ENCODE peak calls at places on chromosomes 2 and 18, in four cellular contexts. One of them, this sample, is unnamed.

GRCh38 chr2:47250576-47251403 is 95.7 kb upstream of the STPG4 start:
- DNase-seq in GM12865: no peak
- DNase-seq in keratinocyte: no peak
- DNase-seq in AG10803: no peak
- DNase-seq in this sample: no peak

GRCh38 chr2:167471734-167472133 is 583.5 kb downstream of the XIRP2 start:
- DNase-seq in GM12865: peak
- DNase-seq in keratinocyte: no peak
- DNase-seq in AG10803: no peak
- DNase-seq in this sample: no peak

GRCh38 chr2:138994502-138994901 is 214.3 kb upstream of the NXPH2 start:
- DNase-seq in GM12865: no peak
- DNase-seq in keratinocyte: no peak
- DNase-seq in AG10803: no peak
- DNase-seq in this sample: no peak

GRCh38 chr2:235044501-235045271 is 92.9 kb downstream of the SH3BP4 start:
- DNase-seq in GM12865: no peak
- DNase-seq in keratinocyte: no peak
- DNase-seq in AG10803: no peak
- DNase-seq in this sample: no peak

GRCh38 chr2:168816369-168816768 is 13.9 kb downstream of the NOSTRIN start:
- DNase-seq in GM12865: no peak
- DNase-seq in keratinocyte: no peak
- DNase-seq in AG10803: peak
- DNase-seq in this sample: no peak

GRCh38 chr18:7957297-7957696 is 390.2 kb downstream of the PTPRM start:
- DNase-seq in GM12865: no peak
- DNase-seq in keratinocyte: no peak
- DNase-seq in AG10803: no peak
- DNase-seq in this sample: no peak

GRCh38 chr2:123768233-123768632 is 256.9 kb upstream of the CNTNAP5 start:
- DNase-seq in GM12865: no peak
- DNase-seq in keratinocyte: no peak
- DNase-seq in AG10803: no peak
- DNase-seq in this sample: no peak

GRCh38 chr2:30276455-30276911 is 45.1 kb downstream of the LBH start:
- DNase-seq in GM12865: peak
- DNase-seq in keratinocyte: no peak
- DNase-seq in AG10803: peak
- DNase-seq in this sample: no peak

GRCh38 chr2:230953843-230954242 is 28.8 kb upstream of the GPR55 start:
- DNase-seq in GM12865: peak
- DNase-seq in keratinocyte: no peak
- DNase-seq in AG10803: no peak
- DNase-seq in this sample: no peak

GRCh38 chr18:36322408-36322728 is 24.9 kb downstream of the FHOD3 start:
- DNase-seq in GM12865: no peak
- DNase-seq in keratinocyte: no peak
- DNase-seq in AG10803: no peak
- DNase-seq in this sample: no peak

GRCh38 chr2:75632813-75633212 is 13.8 kb upstream of the MRPL19 start:
- DNase-seq in GM12865: no peak
- DNase-seq in keratinocyte: no peak
- DNase-seq in AG10803: no peak
- DNase-seq in this sample: no peak

GRCh38 chr18:46591821-46592391 is 65.1 kb downstream of the LOXHD1 start:
- DNase-seq in GM12865: no peak
- DNase-seq in keratinocyte: no peak
- DNase-seq in AG10803: no peak
- DNase-seq in this sample: no peak

GRCh38 chr18:57859314-57859713 is 56.2 kb upstream of the ATP8B1 start:
- DNase-seq in GM12865: peak
- DNase-seq in keratinocyte: no peak
- DNase-seq in AG10803: no peak
- DNase-seq in this sample: no peak
- TF ChIP-seq CTCF in GM12865: peak
- TF ChIP-seq CTCF in keratinocyte: peak
- TF ChIP-seq CTCF in AG10803: peak
- TF ChIP-seq CTCF in this sample: peak

GRCh38 chr2:239348563-239349447 is 52.0 kb downstream of the HDAC4 start:
- DNase-seq in GM12865: no peak
- DNase-seq in keratinocyte: no peak
- DNase-seq in AG10803: no peak
- DNase-seq in this sample: peak
- H3K4me3 ChIP-seq in GM12865: no peak
- H3K4me3 ChIP-seq in keratinocyte: no peak
- H3K4me3 ChIP-seq in AG10803: no peak
- H3K4me3 ChIP-seq in this sample: no peak

DNA sequence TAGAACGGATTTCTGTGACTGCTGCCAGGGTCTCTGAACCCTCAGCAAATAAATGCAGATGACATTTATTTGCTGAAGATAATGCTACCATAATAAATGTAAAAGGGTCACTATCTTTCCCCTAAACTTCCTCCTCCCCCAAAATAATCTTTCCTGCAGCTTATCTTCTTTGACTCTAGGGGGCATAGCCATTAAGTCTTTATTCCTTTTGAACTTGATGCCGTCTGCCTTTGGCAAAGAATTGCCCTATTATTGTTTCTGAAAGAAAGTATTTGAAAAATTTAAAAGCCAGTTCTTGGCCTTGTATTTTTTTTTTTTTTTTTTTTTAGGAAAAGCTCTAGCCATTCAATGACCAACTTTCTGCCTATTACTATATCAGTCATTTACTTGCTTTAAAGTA is 63.5 kb upstream of the ACSL3 start:
- DNase-seq in GM12865: no peak
- DNase-seq in keratinocyte: no peak
- DNase-seq in AG10803: peak
- DNase-seq in this sample: no peak
- TF ChIP-seq CTCF in GM12865: peak
- TF ChIP-seq CTCF in keratinocyte: no peak
- TF ChIP-seq CTCF in AG10803: peak
- TF ChIP-seq CTCF in this sample: peak

GRCh38 chr2:45170976-45171514 is 161.8 kb upstream of the SIX2 start:
- DNase-seq in GM12865: no peak
- DNase-seq in keratinocyte: no peak
- DNase-seq in AG10803: no peak
- DNase-seq in this sample: no peak

GRCh38 chr2:45169339-45170190 is 160.3 kb upstream of the SIX2 start:
- DNase-seq in GM12865: no peak
- DNase-seq in keratinocyte: no peak
- DNase-seq in AG10803: no peak
- DNase-seq in this sample: peak

GRCh38 chr2:45168731-45169338 is 159.6 kb upstream of the SIX2 start:
- DNase-seq in GM12865: no peak
- DNase-seq in keratinocyte: no peak
- DNase-seq in AG10803: no peak
- DNase-seq in this sample: peak

GRCh38 chr2:45167885-45168284 is 158.6 kb upstream of the SIX2 start:
- DNase-seq in GM12865: no peak
- DNase-seq in keratinocyte: no peak
- DNase-seq in AG10803: no peak
- DNase-seq in this sample: no peak

DNA sequence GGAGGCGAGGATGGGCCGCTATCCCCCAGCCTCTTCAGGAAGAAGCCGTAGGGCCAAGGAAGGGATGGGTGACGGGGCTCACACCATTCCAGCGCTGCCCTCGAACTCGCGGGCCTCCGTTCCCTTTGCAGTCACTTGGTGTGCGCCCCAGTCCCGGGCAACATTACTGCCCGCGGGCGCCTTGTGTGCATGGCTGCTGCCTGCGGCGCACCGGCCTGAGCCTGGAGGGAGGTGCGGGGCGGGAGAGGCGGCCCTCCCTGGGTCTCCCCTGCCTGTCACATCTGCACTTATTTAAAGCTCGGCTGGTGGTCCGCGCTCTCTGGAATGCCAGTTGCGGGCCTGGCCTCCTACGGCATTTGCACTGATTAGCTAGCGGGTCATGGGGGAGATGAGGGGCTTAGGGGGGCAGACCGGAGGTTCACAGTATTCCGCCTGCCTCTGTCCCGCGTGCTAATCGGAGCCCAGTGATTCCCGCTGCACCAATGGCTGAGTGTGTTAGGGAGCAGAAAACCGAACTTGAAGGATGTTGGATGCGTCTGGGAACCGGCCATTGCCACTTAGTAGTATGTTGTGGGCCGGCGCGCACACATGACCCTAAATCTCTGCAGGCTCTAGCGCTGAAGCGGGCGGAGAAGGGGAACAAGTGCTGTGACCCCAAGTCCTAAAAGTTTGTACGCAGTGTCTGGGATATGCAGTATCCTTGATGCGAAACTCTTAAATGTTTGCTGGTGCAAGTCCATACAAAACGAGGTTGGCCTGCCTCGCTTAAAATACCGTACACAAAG is 161.1 kb upstream of the SIX2 start:
- DNase-seq in GM12865: no peak
- DNase-seq in keratinocyte: no peak
- DNase-seq in AG10803: no peak
- DNase-seq in this sample: no peak
- H3K4me3 ChIP-seq in GM12865: no peak
- H3K4me3 ChIP-seq in keratinocyte: no peak
- H3K4me3 ChIP-seq in AG10803: no peak
- H3K4me3 ChIP-seq in this sample: peak

GRCh38 chr2:21422050-21422449 is 298.3 kb downstream of the TDRD15 start:
- DNase-seq in GM12865: peak
- DNase-seq in keratinocyte: no peak
- DNase-seq in AG10803: no peak
- DNase-seq in this sample: no peak
- TF ChIP-seq CTCF in GM12865: peak
- TF ChIP-seq CTCF in keratinocyte: peak
- TF ChIP-seq CTCF in AG10803: no peak
- TF ChIP-seq CTCF in this sample: no peak

DNA sequence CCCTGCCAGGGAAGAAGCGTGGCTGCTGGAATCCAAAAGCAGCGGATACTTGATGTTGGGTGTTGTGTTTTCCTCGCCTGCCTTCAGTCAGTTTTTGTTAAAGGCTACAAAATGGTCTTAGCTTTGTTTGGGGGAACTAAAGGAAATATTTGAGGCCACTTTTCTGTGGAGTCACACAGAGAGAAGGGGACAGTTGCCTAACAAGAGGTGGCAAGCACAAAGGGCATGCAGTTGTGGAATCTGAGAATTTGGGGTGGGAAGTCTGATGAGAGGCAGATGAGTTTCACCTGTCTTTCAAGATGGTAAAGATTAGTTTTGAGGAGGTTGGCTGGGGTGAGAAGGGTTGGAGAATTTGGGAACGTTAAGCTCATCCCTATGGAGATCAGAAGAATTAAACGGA is 2.9 kb downstream of the MALT1 start:
- DNase-seq in GM12865: no peak
- DNase-seq in keratinocyte: no peak
- DNase-seq in AG10803: no peak
- DNase-seq in this sample: no peak
- H3K4me3 ChIP-seq in GM12865: peak
- H3K4me3 ChIP-seq in keratinocyte: no peak
- H3K4me3 ChIP-seq in AG10803: no peak
- H3K4me3 ChIP-seq in this sample: no peak